ENCODE peak calls at places on chromosome 1, in five cellular contexts. P, G, W, N and V are unnamed samples.

GRCh38 chr1:87402192-87403046 is 73.7 kb downstream of the LMO4 start:
- DNase-seq in P (no peak), G (no peak), W (no peak), N (no peak), V (no peak)

GRCh38 chr1:116763787-116764465 is 9.7 kb downstream of the CD2 start:
- DNase-seq in P (no peak), G (peak; percentile 76), W (peak; percentile 43), N (peak; percentile 23), V (no peak)

GRCh38 chr1:23556661-23557470 is 2.4 kb downstream of the ID3 start:
- DNase-seq in P (no peak), G (no peak), W (no peak), N (no peak), V (no peak)

GRCh38 chr1:210233216-210233494 is 559 bp downstream of the SERTAD4 start:
- DNase-seq in P (no peak), G (peak; percentile 47), W (no peak), N (peak; percentile 58), V (peak; percentile 46)

GRCh38 chr1:61187380-61188086 is 105.2 kb downstream of the NFIA start:
- DNase-seq in P (no peak), G (no peak), W (no peak), N (no peak), V (peak; percentile 26)

GRCh38 chr1:53321366-53321765 is 6.5 kb downstream of the LRP8 start:
- DNase-seq in P (no peak), G (peak; percentile 27), W (no peak), N (no peak), V (no peak)

GRCh38 chr1:7335224-7335879 is 435.7 kb upstream of the VAMP3 start:
- DNase-seq in P (peak; percentile 22), G (no peak), W (no peak), N (no peak), V (no peak)

GRCh38 chr1:152466217-152466616 is 44.4 kb upstream of the LCE5A start:
- DNase-seq in P (no peak), G (no peak), W (no peak), N (no peak), V (no peak)

GRCh38 chr1:205939690-205940330 is 3.4 kb downstream of the SLC26A9 start:
- DNase-seq in P (no peak), G (peak; percentile 80), W (no peak), N (no peak), V (no peak)

GRCh38 chr1:177959793-177960515 is 9.9 kb downstream of the SEC16B start:
- DNase-seq in P (peak; percentile 60), G (peak; percentile 36), W (no peak), N (no peak), V (peak; percentile 62)

GRCh38 chr1:156838972-156839371 is 19.9 kb downstream of the INSRR start:
- DNase-seq in P (peak; percentile 41), G (peak; percentile 86), W (peak; percentile 32), N (no peak), V (no peak)

GRCh38 chr1:201851949-201852348 is 23.0 kb downstream of the IPO9 start:
- DNase-seq in P (no peak), G (no peak), W (no peak), N (no peak), V (no peak)

GRCh38 chr1:97412737-97413136 is 508.1 kb downstream of the DPYD start:
- DNase-seq in P (no peak), G (no peak), W (no peak), N (no peak), V (no peak)

GRCh38 chr1:246784621-246785535 is 60.7 kb downstream of the SCCPDH start:
- DNase-seq in P (no peak), G (no peak), W (no peak), N (no peak), V (peak; percentile 38)